ENCODE peak calls at places on chromosomes 16 and 17, in ten cellular contexts. Q is HCT116, B is PC-9, V is HepG2, Z is H9, N is PC-3, E is fibroblast of lung, L is IMR-90, W is Karpas-422, S is hepatocyte. A is an unnamed sample. For H3K4me1 and H4K20me1, the result is how much of the 10 kb centered on the place peaks cover.

GRCh38 chr16:50293041-50293783 is 26.9 kb downstream of the ADCY7 start:
- DNase-seq in Q (no peak), B (no peak), V (no peak), Z (no peak), N (no peak), E (no peak), L (no peak), W (no peak), S (no peak), A (peak)

GRCh38 chr17:68101992-68102758 is 66.6 kb downstream of the KPNA2 start:
- DNase-seq in Q (no peak), B (no peak), V (no peak), Z (no peak), N (peak), E (no peak), L (no peak), W (peak), S (peak), A (no peak)

GRCh38 chr17:65627892-65628622 is 66.6 kb upstream of the AXIN2 start:
- DNase-seq in Q (no peak), B (peak), V (peak), Z (no peak), N (peak), E (peak), L (peak), W (no peak), S (peak), A (peak)

GRCh38 chr17:60493847-60494321 is 32.2 kb downstream of the APPBP2 start:
- DNase-seq in Q (no peak), B (no peak), V (no peak), Z (no peak), N (no peak), E (no peak), L (peak), W (no peak), S (no peak), A (no peak)

GRCh38 chr16:24036614-24037013 is 200.8 kb downstream of the PRKCB start:
- DNase-seq in Q (peak), B (no peak), V (peak), Z (peak), N (peak), E (peak), L (peak), W (peak), S (peak), A (peak)

GRCh38 chr17:31523862-31524730 is 132.6 kb downstream of the RAB11FIP4 start:
- DNase-seq in Q (no peak), B (no peak), V (no peak), Z (peak), N (no peak), E (no peak), L (no peak), W (no peak), S (no peak), A (peak)

GRCh38 chr16:31876955-31877828 is 3.6 kb downstream of the ZNF267 start:
- DNase-seq in Q (no peak), B (peak), V (peak), Z (no peak), N (peak), E (peak), L (peak), W (no peak), S (peak), A (peak)

GRCh38 chr16:23976091-23977001 is 140.6 kb downstream of the PRKCB start:
- DNase-seq in Q (no peak), B (no peak), V (no peak), Z (no peak), N (no peak), E (no peak), L (no peak), W (no peak), S (no peak), A (no peak)

GRCh38 chr16:19737306-19737975 is 19.4 kb downstream of the IQCK start:
- DNase-seq in Q (no peak), B (no peak), V (no peak), Z (no peak), N (no peak), E (no peak), L (no peak), W (no peak), S (no peak), A (no peak)

GRCh38 chr17:36627101-36627500 is 25.7 kb downstream of the MRM1 start:
- DNase-seq in Q (no peak), B (no peak), V (no peak), Z (peak), N (no peak), E (no peak), L (no peak), W (no peak), S (no peak), A (peak)

GRCh38 chr17:15955793-15956541 is 11.0 kb downstream of the ADORA2B start:
- DNase-seq in Q (no peak), B (no peak), V (no peak), Z (no peak), N (no peak), E (no peak), L (no peak), W (no peak), S (no peak), A (no peak)

GRCh38 chr16:30808163-30808562 is 21.2 kb upstream of the ZNF629 start:
- DNase-seq in Q (no peak), B (no peak), V (no peak), Z (no peak), N (no peak), E (no peak), L (no peak), W (no peak), S (no peak), A (no peak)

GRCh38 chr16:8278181-8278580 is 312.1 kb downstream of the TMEM114 start:
- DNase-seq in Q (no peak), B (no peak), V (no peak), Z (no peak), N (no peak), E (no peak), L (no peak), W (no peak), S (no peak), A (no peak)

GRCh38 chr16:31129568-31130335 is 5.8 kb downstream of the PRSS8 start:
- DNase-seq in Q (no peak), B (no peak), V (no peak), Z (no peak), N (no peak), E (peak), L (no peak), W (no peak), S (peak), A (peak)

GRCh38 chr17:29115906-29116651 is 64.1 kb downstream of the MYO18A start:
- DNase-seq in Q (peak), B (peak), V (peak), Z (peak), N (peak), E (peak), L (peak), W (peak), S (peak), A (peak)

GRCh38 chr16:48126801-48127644 is 28.8 kb downstream of the ABCC12 start:
- DNase-seq in Q (no peak), B (peak), V (peak), Z (no peak), N (peak), E (peak), L (peak), W (peak), S (peak), A (peak)

GRCh38 chr16:51150159-51150893 is 744 bp downstream of the SALL1 start:
- DNase-seq in Q (no peak), B (no peak), V (no peak), Z (no peak), N (no peak), E (peak), L (no peak), W (no peak), S (no peak), A (peak)

GRCh38 chr17:8711291-8711690 is 33.3 kb downstream of the CCDC42 start:
- DNase-seq in Q (no peak), B (no peak), V (no peak), Z (no peak), N (no peak), E (no peak), L (no peak), W (no peak), S (no peak), A (no peak)

GRCh38 chr17:82031885-82032627 is 578 bp downstream of the RAC3 start:
- DNase-seq in Q (no peak), B (no peak), V (no peak), Z (peak), N (peak), E (no peak), L (no peak), W (peak), S (peak), A (no peak)

GRCh38 chr16:87538594-87538993 is 45.8 kb upstream of the ZCCHC14 start:
- DNase-seq in Q (no peak), B (no peak), V (no peak), Z (no peak), N (no peak), E (peak), L (peak), W (no peak), S (no peak), A (peak)

GRCh38 chr16:16099320-16099719 is 124.0 kb downstream of the ABCC6 start:
- DNase-seq in Q (no peak), B (no peak), V (no peak), Z (no peak), N (peak), E (no peak), L (no peak), W (no peak), S (no peak), A (no peak)

GRCh38 chr16:69823831-69824563 is 61.9 kb downstream of the WWP2 start:
- DNase-seq in Q (no peak), B (no peak), V (no peak), Z (no peak), N (no peak), E (no peak), L (no peak), W (no peak), S (no peak), A (no peak)

GRCh38 chr17:4554441-4554996 is 665 bp downstream of the MYBBP1A start:
- DNase-seq in Q (no peak), B (no peak), V (no peak), Z (no peak), N (no peak), E (no peak), L (no peak), W (peak), S (no peak), A (no peak)

GRCh38 chr17:12107905-12108304 is 87.2 kb downstream of the MAP2K4 start:
- DNase-seq in Q (no peak), B (no peak), V (no peak), Z (no peak), N (peak), E (peak), L (peak), W (no peak), S (no peak), A (no peak)

GRCh38 chr16:59614466-59615240 is 880.5 kb upstream of the GOT2 start:
- DNase-seq in Q (no peak), B (no peak), V (no peak), Z (no peak), N (no peak), E (no peak), L (no peak), W (no peak), S (no peak), A (no peak)

GRCh38 chr17:17672453-17673368 is 8.5 kb upstream of the RAI1 start:
- DNase-seq in Q (no peak), B (peak), V (no peak), Z (no peak), N (peak), E (no peak), L (no peak), W (peak), S (no peak), A (peak)

GRCh38 chr16:89261691-89262563 is 44.4 kb downstream of the ZNF778 start:
- DNase-seq in Q (no peak), B (no peak), V (peak), Z (no peak), N (no peak), E (no peak), L (peak), W (no peak), S (no peak), A (peak)

GRCh38 chr17:7997186-7997585 is 5.2 kb upstream of the GUCY2D start:
- DNase-seq in Q (peak), B (peak), V (peak), Z (peak), N (peak), E (peak), L (peak), W (peak), S (peak), A (peak)

GRCh38 chr16:46620265-46621005 is 744 bp downstream of the SHCBP1 start:
- DNase-seq in Q (no peak), B (no peak), V (no peak), Z (no peak), N (peak), E (peak), L (no peak), W (peak), S (no peak), A (no peak)

GRCh38 chr17:75844530-75845057 is 390 bp upstream of the UNC13D start:
- DNase-seq in Q (peak), B (peak), V (peak), Z (no peak), N (peak), E (no peak), L (no peak), W (no peak), S (peak), A (peak)

GRCh38 chr17:67082110-67082509 is 37.8 kb downstream of the CACNG1 start:
- DNase-seq in Q (no peak), B (no peak), V (no peak), Z (no peak), N (no peak), E (no peak), L (no peak), W (peak), S (no peak), A (no peak)

GRCh38 chr16:46857261-46857962 is 26.4 kb upstream of the C16orf87 start:
- DNase-seq in Q (peak), B (no peak), V (peak), Z (no peak), N (peak), E (peak), L (peak), W (peak), S (peak), A (peak)

GRCh38 chr17:7060165-7060890 is 16.4 kb upstream of the SLC16A11 start:
- DNase-seq in Q (peak), B (peak), V (peak), Z (no peak), N (peak), E (peak), L (peak), W (no peak), S (no peak), A (peak)

GRCh38 chr16:22425036-22425801 is 50.8 kb upstream of the CDR2 start:
- DNase-seq in Q (no peak), B (no peak), V (no peak), Z (no peak), N (no peak), E (no peak), L (no peak), W (no peak), S (no peak), A (peak)

GRCh38 chr17:62627904-62628603 is 584 bp downstream of the MRC2 start:
- DNase-seq in Q (no peak), B (no peak), V (no peak), Z (peak), N (peak), E (peak), L (peak), W (no peak), S (peak), A (peak)

GRCh38 chr17:28950752-28951427 is 428 bp downstream of the PHF12 start:
- DNase-seq in Q (no peak), B (no peak), V (no peak), Z (no peak), N (no peak), E (no peak), L (no peak), W (no peak), S (no peak), A (no peak)

GRCh38 chr16:22264786-22265185 is 32.4 kb upstream of the POLR3E start:
- DNase-seq in Q (no peak), B (no peak), V (no peak), Z (no peak), N (no peak), E (no peak), L (no peak), W (no peak), S (no peak), A (peak)

DNA sequence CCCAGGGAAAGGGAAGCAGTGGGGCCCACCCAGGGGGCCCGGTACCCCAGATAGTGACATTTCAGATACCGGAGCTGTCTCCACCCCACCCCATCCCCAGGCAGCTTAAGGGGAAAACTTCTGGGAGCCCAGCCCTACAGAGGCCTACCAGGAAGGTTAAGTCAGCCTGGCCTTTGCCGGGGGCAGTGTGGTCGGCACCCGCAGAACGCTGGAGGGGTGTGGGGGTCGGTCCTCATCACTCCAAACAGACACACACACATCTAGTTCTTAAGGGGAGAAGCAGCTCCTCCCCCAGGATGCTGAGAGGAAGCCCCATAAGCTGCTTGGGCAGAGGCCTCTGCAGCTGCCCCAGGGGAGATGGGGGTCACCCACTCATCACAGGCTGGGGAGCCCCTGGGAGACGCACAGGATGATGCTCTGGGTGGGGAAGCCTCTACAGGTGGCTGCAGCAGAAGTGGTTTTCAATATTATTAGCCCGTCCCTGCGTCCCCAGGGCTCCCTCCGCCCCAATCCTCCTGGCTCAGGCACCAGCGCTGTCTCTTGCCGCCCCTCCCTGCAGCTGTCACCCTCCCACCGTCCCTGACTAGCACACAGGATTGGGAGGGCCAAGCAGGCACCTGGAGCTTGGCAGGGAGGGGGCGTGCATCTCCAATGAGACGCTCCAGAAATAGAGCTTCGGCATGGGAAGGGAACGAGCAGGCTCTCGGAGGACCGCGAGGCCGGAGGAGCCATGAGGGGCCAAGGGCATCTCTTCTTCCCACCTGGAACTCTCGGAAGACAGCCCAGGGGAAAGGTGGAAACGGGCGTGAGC is 1.4 kb upstream of the ABR start:
- DNase-seq in Q (no peak), B (no peak), V (no peak), Z (peak), N (no peak), E (no peak), L (no peak), W (peak), S (no peak), A (peak)
- H3K4me1 ChIP-seq in Q (under half), B (under half), V (under half), Z (under half), N (under half), E (under half), L (under half), W (half or more), S (under half), A (under half)

GRCh38 chr16:54453863-54454262 is 167.3 kb upstream of the IRX3 start:
- DNase-seq in Q (no peak), B (no peak), V (no peak), Z (no peak), N (no peak), E (no peak), L (no peak), W (no peak), S (no peak), A (no peak)
- H4K20me1 ChIP-seq in Q (under half), B (under half), V (under half), Z (under half), N (under half), E (under half), L (under half), W (under half), S (under half), A (under half)

DNA sequence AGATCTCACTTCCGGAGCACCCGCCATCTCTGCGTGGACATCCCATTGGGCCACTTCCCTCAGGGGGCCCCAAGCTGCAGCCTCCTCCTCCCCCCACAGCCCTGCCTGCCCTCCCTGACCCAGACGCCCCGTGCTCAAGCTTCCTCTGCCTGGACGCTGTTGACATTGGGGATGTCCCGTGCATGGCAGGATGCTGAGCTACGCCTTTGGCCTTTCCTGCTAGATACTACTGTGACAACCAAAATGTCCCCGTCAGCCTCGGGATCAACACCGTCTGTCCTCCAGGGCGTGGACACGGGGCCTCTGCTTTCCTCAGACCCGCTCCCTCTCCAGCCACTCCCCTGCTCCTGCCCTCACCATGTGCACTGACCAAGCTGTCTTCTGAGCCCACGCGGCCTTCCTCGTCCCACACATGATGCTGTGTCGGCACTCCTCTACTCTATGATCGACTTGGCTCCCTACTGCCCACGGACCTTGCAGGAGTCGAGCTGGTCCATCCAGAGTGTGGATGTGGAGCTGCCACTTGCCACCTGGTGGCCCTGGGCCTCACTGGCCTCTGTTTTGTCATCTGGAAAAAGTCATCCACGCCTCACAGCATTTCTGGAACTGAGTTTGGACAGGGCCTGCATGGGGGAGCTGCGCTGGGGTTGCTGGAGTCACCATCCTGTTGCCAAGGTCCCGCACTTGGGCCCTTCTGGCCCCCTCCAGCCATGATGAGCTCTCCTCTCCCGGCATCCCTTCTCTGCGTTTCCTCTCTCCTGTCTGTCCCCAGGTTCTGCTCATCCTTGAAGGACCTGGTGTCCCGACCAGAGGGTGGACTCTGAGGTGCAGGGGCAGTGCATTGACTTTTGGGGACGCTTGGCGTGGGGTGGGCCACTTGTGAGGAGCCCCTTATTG is 221.7 kb upstream of the CIBAR2 start:
- DNase-seq in Q (no peak), B (no peak), V (no peak), Z (no peak), N (no peak), E (no peak), L (no peak), W (no peak), S (no peak), A (peak)
- H3K4me1 ChIP-seq in Q (half or more), B (under half), V (under half), Z (under half), N (under half), E (under half), L (under half), W (under half), S (under half), A (under half)

GRCh38 chr16:1362807-1363206 is 11.1 kb downstream of the GNPTG start:
- DNase-seq in Q (no peak), B (no peak), V (no peak), Z (no peak), N (no peak), E (no peak), L (no peak), W (no peak), S (no peak), A (no peak)
- H4K20me1 ChIP-seq in Q (under half), B (under half), V (under half), Z (under half), N (under half), E (under half), L (under half), W (under half), S (under half), A (under half)

GRCh38 chr16:66935319-66936011 is at the start of gene CES2:
- DNase-seq in Q (no peak), B (peak), V (peak), Z (no peak), N (peak), E (peak), L (peak), W (no peak), S (peak), A (peak)
- H3K4me1 ChIP-seq in Q (under half), B (under half), V (half or more), Z (under half), N (under half), E (under half), L (under half), W (under half), S (under half), A (under half)

A was measured in osteoblast.